ENCODE peak calls at places on chromosomes 2 and 18, in six cellular contexts. Z is gastrocnemius medialis, A is uterus, C is adrenal gland, E is breast epithelium, F is ovary. P is an unnamed sample.

GRCh38 chr2:69103495-69103894 is 90.5 kb downstream of the ANTXR1 start:
- DNase-seq in Z (no peak), A (no peak), C (no peak), E (no peak), F (no peak), P (no peak)

GRCh38 chr2:96604104-96604503 is 34.0 kb downstream of the KANSL3 start:
- DNase-seq in Z (no peak), A (no peak), C (no peak), E (no peak), F (no peak), P (no peak)

GRCh38 chr2:75596784-75597183 is 36.0 kb upstream of the EVA1A start:
- DNase-seq in Z (no peak), A (no peak), C (no peak), E (no peak), F (no peak), P (no peak)

GRCh38 chr2:332592-332991 is 44.7 kb upstream of the ALKAL2 start:
- DNase-seq in Z (no peak), A (no peak), C (no peak), E (no peak), F (no peak), P (no peak)

GRCh38 chr2:46816846-46817726 is 98.5 kb downstream of the MCFD2 start:
- DNase-seq in Z (no peak), A (no peak), C (no peak), E (no peak), F (no peak), P (no peak)

GRCh38 chr2:240557808-240558207 is at the start of gene ANKMY1:
- DNase-seq in Z (peak), A (no peak), C (peak), E (no peak), F (peak), P (peak)

GRCh38 chr2:175840261-175840660 is 161.8 kb downstream of the LNPK start:
- DNase-seq in Z (no peak), A (no peak), C (no peak), E (no peak), F (no peak), P (no peak)

GRCh38 chr2:186891219-186891621 is 42.2 kb upstream of the ZSWIM2 start:
- DNase-seq in Z (no peak), A (peak), C (no peak), E (no peak), F (no peak), P (no peak)

GRCh38 chr18:11654736-11655604 is 34.1 kb upstream of the GNAL start:
- DNase-seq in Z (peak), A (no peak), C (peak), E (no peak), F (no peak), P (peak)

GRCh38 chr2:133967326-133967725 is 286.5 kb upstream of the MGAT5 start:
- DNase-seq in Z (no peak), A (no peak), C (no peak), E (no peak), F (no peak), P (no peak)

GRCh38 chr18:43571078-43571689 is 293.9 kb upstream of the SYT4 start:
- DNase-seq in Z (no peak), A (peak), C (no peak), E (no peak), F (no peak), P (no peak)

GRCh38 chr2:40606862-40607261 is 155.0 kb upstream of the SLC8A1 start:
- DNase-seq in Z (no peak), A (no peak), C (no peak), E (no peak), F (no peak), P (no peak)

GRCh38 chr2:9122367-9122766 is 84.2 kb upstream of the ASAP2 start:
- DNase-seq in Z (no peak), A (no peak), C (no peak), E (no peak), F (no peak), P (no peak)

GRCh38 chr2:15638720-15639119 is 47.1 kb downstream of the DDX1 start:
- DNase-seq in Z (no peak), A (no peak), C (no peak), E (no peak), F (no peak), P (no peak)

GRCh38 chr2:28626891-28627421 is 124.7 kb upstream of the PPP1CB start:
- DNase-seq in Z (peak), A (peak), C (no peak), E (no peak), F (peak), P (no peak)

GRCh38 chr2:226310081-226310625 is 489.5 kb downstream of the IRS1 start:
- DNase-seq in Z (no peak), A (no peak), C (no peak), E (no peak), F (no peak), P (no peak)

GRCh38 chr2:73113634-73113958 is 848 bp upstream of the RAB11FIP5 start:
- DNase-seq in Z (no peak), A (no peak), C (no peak), E (no peak), F (no peak), P (no peak)

DNA sequence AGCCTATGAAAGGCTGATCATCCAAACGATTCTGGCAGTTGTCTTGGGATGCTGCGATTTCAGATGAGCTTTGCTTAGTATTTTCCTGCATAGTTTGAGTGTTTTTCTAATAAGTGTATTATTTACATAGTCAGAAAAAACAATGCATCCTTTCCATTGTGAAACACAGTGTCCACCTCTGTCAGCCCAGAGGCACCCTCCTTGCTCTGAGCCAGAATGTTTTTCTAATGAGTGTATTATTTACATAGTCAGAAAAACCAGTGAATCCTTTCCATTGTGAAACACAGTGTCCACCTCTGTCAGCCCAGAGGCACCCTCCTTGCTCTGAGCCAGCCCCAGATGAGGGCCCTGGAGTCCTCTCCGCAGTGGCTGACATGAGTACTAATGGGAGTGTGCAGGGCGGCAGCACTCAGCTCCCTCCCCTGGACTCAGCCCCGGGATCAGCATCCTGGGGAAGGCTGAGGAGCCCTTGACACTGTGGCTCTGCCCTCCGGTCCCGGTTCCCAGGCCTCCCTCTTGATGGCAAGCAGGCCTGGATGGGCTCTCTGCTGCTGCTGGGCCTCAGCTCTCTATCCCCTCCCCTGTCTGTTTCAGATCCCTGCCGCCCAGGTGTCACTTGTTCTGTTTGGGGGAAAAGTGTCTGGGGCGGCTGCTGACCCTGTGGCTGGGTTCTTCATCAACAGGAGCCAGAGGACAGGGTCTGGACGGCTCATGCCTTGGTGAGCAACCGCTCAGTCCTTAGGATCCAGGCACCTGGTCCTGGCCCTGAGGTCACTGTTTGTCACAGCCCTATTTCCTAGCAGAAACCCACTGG is 5.9 kb downstream of the MFSD2B start:
- DNase-seq in Z (no peak), A (no peak), C (no peak), E (no peak), F (no peak), P (no peak)
- TF ChIP-seq POLR2A in Z (no peak), A (no peak), C (no peak), E (no peak), F (no peak), P (no peak)

GRCh38 chr2:135144343-135144742 is 92.3 kb downstream of the RAB3GAP1 start:
- DNase-seq in Z (no peak), A (no peak), C (no peak), E (no peak), F (no peak), P (no peak)
- TF ChIP-seq POLR2A in Z (no peak), A (no peak), C (no peak), E (no peak), F (no peak), P (no peak)

GRCh38 chr2:43174368-43175186 is 51.8 kb downstream of the ZFP36L2 start:
- DNase-seq in Z (no peak), A (no peak), C (no peak), E (no peak), F (no peak), P (no peak)
- TF ChIP-seq POLR2A in Z (no peak), A (no peak), C (no peak), E (no peak), F (no peak), P (peak)

GRCh38 chr2:172613610-172614231 is 57.8 kb downstream of the PDK1 start:
- DNase-seq in Z (no peak), A (no peak), C (no peak), E (no peak), F (no peak), P (no peak)
- TF ChIP-seq POLR2A in Z (no peak), A (no peak), C (no peak), E (no peak), F (no peak), P (no peak)

GRCh38 chr2:71070294-71071025 is 2.0 kb downstream of the NAGK start:
- DNase-seq in Z (no peak), A (no peak), C (no peak), E (no peak), F (no peak), P (peak)
- TF ChIP-seq POLR2A in Z (no peak), A (no peak), C (no peak), E (no peak), F (no peak), P (no peak)